ENCODE peak calls at places on chromosomes 1 and 21, in eight cellular contexts. Y is iPS DF 19.7; E is CD8-positive, alpha-beta memory T cell; W is kidney tubule cell; L is neural progenitor cell; R is GF-D8; S is iris pigment epithelial cell; P is BE2C. Z is an unnamed sample.

GRCh38 chr1:155801149-155801548 is 55.9 kb downstream of the GON4L start:
- DNase-seq in Y (no peak), S (peak; percentile 78), W (no peak), L (no peak), P (no peak), E (no peak), R (no peak), Z (peak; percentile 88)

GRCh38 chr1:48841466-48841865 is 64.8 kb upstream of the BEND5 start:
- DNase-seq in P (no peak), S (no peak), E (no peak), Y (no peak), R (no peak), L (no peak), W (no peak), Z (no peak)

GRCh38 chr1:21689531-21690165 is 20.5 kb upstream of the RAP1GAP start:
- DNase-seq in W (no peak), R (no peak), S (no peak), Y (no peak), E (no peak), P (no peak), L (no peak), Z (no peak)

GRCh38 chr1:230864441-230864840 is 3.9 kb downstream of the C1orf198 start:
- DNase-seq in L (no peak), W (no peak), P (no peak), Y (no peak), E (no peak), R (no peak), S (no peak), Z (no peak)

GRCh38 chr1:156836041-156836654 is 19.5 kb upstream of the SH2D2A start:
- DNase-seq in W (no peak), S (no peak), P (no peak), R (no peak), L (no peak), E (no peak), Y (no peak), Z (no peak)

GRCh38 chr1:1609822-1610485 is 5.3 kb upstream of the MIB2 start:
- DNase-seq in R (no peak), P (peak; percentile 35), L (no peak), W (no peak), S (no peak), Y (no peak), E (no peak), Z (no peak)

GRCh38 chr1:183685112-183685713 is 32.1 kb upstream of the APOBEC4 start:
- DNase-seq in P (peak; percentile 19), R (no peak), E (peak; percentile 39), L (peak; percentile 65), W (peak; percentile 62), S (peak; percentile 58), Y (no peak), Z (peak; percentile 79)

GRCh38 chr1:58084266-58084665 is 462.3 kb downstream of the OMA1 start:
- DNase-seq in L (no peak), E (no peak), P (no peak), W (no peak), R (no peak), Y (no peak), S (no peak), Z (no peak)

GRCh38 chr1:17265162-17265561 is 16.3 kb downstream of the PADI3 start:
- DNase-seq in E (no peak), Y (no peak), L (peak; percentile 48), P (no peak), R (no peak), S (no peak), W (peak; percentile 18), Z (peak; percentile 40)

GRCh38 chr1:83559531-83559930 is 439.4 kb downstream of the TTLL7 start:
- DNase-seq in E (no peak), S (no peak), R (no peak), L (no peak), P (no peak), Y (no peak), W (no peak), Z (no peak)

GRCh38 chr1:58789322-58789856 is 5.5 kb upstream of the JUN start:
- DNase-seq in S (no peak), E (no peak), W (no peak), L (no peak), P (no peak), R (no peak), Y (no peak), Z (no peak)

GRCh38 chr1:165631403-165632151 is 543 bp downstream of the MGST3 start:
- DNase-seq in S (peak; percentile 93), W (peak; percentile 89), P (peak; percentile 44), E (no peak), L (peak; percentile 70), Y (no peak), R (peak; percentile 36), Z (peak; percentile 94)

GRCh38 chr21:39105341-39105765 is 77.9 kb downstream of the PSMG1 start:
- DNase-seq in E (no peak), Y (no peak), R (peak; percentile 58), S (peak; percentile 35), L (no peak), W (no peak), P (no peak), Z (no peak)

GRCh38 chr1:77282866-77283539 is 1.2 kb downstream of the AK5 start:
- DNase-seq in L (peak; percentile 46), W (peak; percentile 33), P (no peak), E (peak; percentile 32), Y (peak; percentile 42), S (peak; percentile 4), R (no peak), Z (peak; percentile 35)

GRCh38 chr1:174999926-175000696 is at the start of gene CACYBP:
- DNase-seq in S (peak; percentile 48), P (no peak), L (no peak), E (no peak), Y (peak; percentile 9), W (peak; percentile 39), R (no peak), Z (peak; percentile 49)

GRCh38 chr1:11878081-11878890 is 19.5 kb upstream of the NPPB start:
- DNase-seq in L (no peak), P (no peak), Y (no peak), W (no peak), S (no peak), R (no peak), E (no peak), Z (no peak)

GRCh38 chr1:163655565-163655964 is 333.8 kb downstream of the NUF2 start:
- DNase-seq in Y (no peak), S (no peak), P (no peak), R (no peak), L (no peak), E (no peak), W (no peak), Z (no peak)

GRCh38 chr21:42746593-42747266 is 93.3 kb downstream of the PDE9A start:
- DNase-seq in L (no peak), P (no peak), E (peak; percentile 84), Y (no peak), R (peak; percentile 75), S (no peak), W (no peak), Z (no peak)

GRCh38 chr1:74935446-74935845 is 198.7 kb upstream of the LHX8 start:
- DNase-seq in R (no peak), E (no peak), S (no peak), P (no peak), L (no peak), W (no peak), Y (no peak), Z (no peak)

GRCh38 chr1:77762072-77762476 is 2.4 kb upstream of the USP33 start:
- DNase-seq in W (peak; percentile 82), Y (no peak), R (no peak), L (no peak), S (peak; percentile 84), P (no peak), E (no peak), Z (peak; percentile 90)

Z was measured in ELR.